ENCODE peak calls at places on chromosome 1, in four cellular contexts. One of them, this sample, is unnamed.

GRCh38 chr1:191851799-191852595 is 306.3 kb upstream of the RGS18 start:
- DNase-seq in HuH-7: no peak
- DNase-seq in OCI-LY7: no peak
- DNase-seq in heart left ventricle: no peak
- DNase-seq in this sample: no peak

GRCh38 chr1:152188673-152189591 is 29.9 kb upstream of the RPTN start:
- DNase-seq in heart left ventricle: peak; percentile 86
- DNase-seq in OCI-LY7: peak; percentile 48
- DNase-seq in HuH-7: peak; percentile 25
- DNase-seq in this sample: no peak

GRCh38 chr1:206059354-206059915 is 6.5 kb downstream of the RHEX start:
- DNase-seq in OCI-LY7: no peak
- DNase-seq in heart left ventricle: no peak
- DNase-seq in HuH-7: no peak
- DNase-seq in this sample: no peak

GRCh38 chr1:205374205-205375078 is 17.7 kb upstream of the KLHDC8A start:
- DNase-seq in OCI-LY7: no peak
- DNase-seq in HuH-7: no peak
- DNase-seq in heart left ventricle: no peak
- DNase-seq in this sample: peak; percentile 34

GRCh38 chr1:7847599-7847998 is 5.3 kb downstream of the UTS2 start:
- DNase-seq in OCI-LY7: no peak
- DNase-seq in HuH-7: no peak
- DNase-seq in heart left ventricle: no peak
- DNase-seq in this sample: no peak

GRCh38 chr1:108858541-108858940 is 1.6 kb upstream of the AKNAD1 start:
- DNase-seq in OCI-LY7: no peak
- DNase-seq in heart left ventricle: no peak
- DNase-seq in HuH-7: no peak
- DNase-seq in this sample: no peak

GRCh38 chr1:31981976-31982375 is 31.7 kb upstream of the KHDRBS1 start:
- DNase-seq in HuH-7: no peak
- DNase-seq in heart left ventricle: no peak
- DNase-seq in OCI-LY7: peak; percentile 58
- DNase-seq in this sample: no peak

GRCh38 chr1:216223521-216223920 is 199.7 kb downstream of the USH2A start:
- DNase-seq in HuH-7: no peak
- DNase-seq in heart left ventricle: no peak
- DNase-seq in OCI-LY7: no peak
- DNase-seq in this sample: no peak

GRCh38 chr1:2044510-2045319 is 5.5 kb upstream of the PRKCZ start:
- DNase-seq in heart left ventricle: peak; percentile 86
- DNase-seq in OCI-LY7: peak; percentile 59
- DNase-seq in HuH-7: peak; percentile 81
- DNase-seq in this sample: peak; percentile 63

GRCh38 chr1:7250826-7251800 is 465.9 kb downstream of the CAMTA1 start:
- DNase-seq in heart left ventricle: no peak
- DNase-seq in HuH-7: no peak
- DNase-seq in OCI-LY7: no peak
- DNase-seq in this sample: no peak

GRCh38 chr1:4261327-4261726 is 361.3 kb upstream of the C1orf174 start:
- DNase-seq in heart left ventricle: no peak
- DNase-seq in HuH-7: no peak
- DNase-seq in OCI-LY7: no peak
- DNase-seq in this sample: no peak

GRCh38 chr1:109895720-109896504 is 14.7 kb upstream of the CSF1 start:
- DNase-seq in HuH-7: no peak
- DNase-seq in heart left ventricle: peak; percentile 77
- DNase-seq in OCI-LY7: no peak
- DNase-seq in this sample: peak; percentile 58

GRCh38 chr1:182671779-182672486 is 12.5 kb downstream of the RGS8 start:
- DNase-seq in OCI-LY7: no peak
- DNase-seq in heart left ventricle: no peak
- DNase-seq in HuH-7: no peak
- DNase-seq in this sample: no peak

GRCh38 chr1:61078611-61079010 is 3.8 kb upstream of the NFIA start:
- DNase-seq in HuH-7: no peak
- DNase-seq in OCI-LY7: peak; percentile 20
- DNase-seq in heart left ventricle: no peak
- DNase-seq in this sample: no peak

GRCh38 chr1:27592600-27593340 is 11.2 kb downstream of the AHDC1 start:
- DNase-seq in OCI-LY7: no peak
- DNase-seq in heart left ventricle: no peak
- DNase-seq in HuH-7: no peak
- DNase-seq in this sample: no peak

GRCh38 chr1:3543076-3544049 is 67.9 kb downstream of the MEGF6 start:
- DNase-seq in heart left ventricle: no peak
- DNase-seq in OCI-LY7: no peak
- DNase-seq in HuH-7: no peak
- DNase-seq in this sample: peak; percentile 34

GRCh38 chr1:240031009-240031408 is 60.7 kb upstream of the FMN2 start:
- DNase-seq in heart left ventricle: no peak
- DNase-seq in HuH-7: no peak
- DNase-seq in OCI-LY7: no peak
- DNase-seq in this sample: no peak

GRCh38 chr1:219215477-219215876 is 41.8 kb downstream of the LYPLAL1 start:
- DNase-seq in OCI-LY7: no peak
- DNase-seq in HuH-7: no peak
- DNase-seq in heart left ventricle: no peak
- DNase-seq in this sample: no peak

GRCh38 chr1:94805912-94806311 is 14.2 kb upstream of the SLC44A3 start:
- DNase-seq in heart left ventricle: peak; percentile 66
- DNase-seq in HuH-7: no peak
- DNase-seq in OCI-LY7: peak; percentile 64
- DNase-seq in this sample: peak; percentile 62

GRCh38 chr1:1631793-1632420 is at the start of gene MMP23B:
- DNase-seq in OCI-LY7: peak; percentile 3
- DNase-seq in heart left ventricle: peak; percentile 72
- DNase-seq in HuH-7: no peak
- DNase-seq in this sample: peak; percentile 30

GRCh38 chr1:1925437-1926345 is 6.6 kb upstream of the TMEM52 start:
- DNase-seq in HuH-7: no peak
- DNase-seq in OCI-LY7: no peak
- DNase-seq in heart left ventricle: no peak
- DNase-seq in this sample: no peak

This sample was measured in lung.